ENCODE peak calls at places on chromosome X, in seven cellular contexts. One of them, this sample, is unnamed.
A peak's percentile ranks its signal among the peaks of the same experiment; 100 is the strongest.

GRCh38 chrX:13647709-13648212 is 5.2 kb upstream of the TCEANC start:
- DNase-seq in DND-41: no peak
- DNase-seq in Karpas-422: no peak
- DNase-seq in HAP-1: peak; percentile 61
- DNase-seq in astrocyte: peak; percentile 74
- DNase-seq in left lung: no peak
- DNase-seq in tibial nerve: peak; percentile 17
- DNase-seq in this sample: no peak

GRCh38 chrX:68829594-68830485 is 1.0 kb downstream of the EFNB1 start:
- DNase-seq in DND-41: no peak
- DNase-seq in left lung: no peak
- DNase-seq in HAP-1: no peak
- DNase-seq in Karpas-422: no peak
- DNase-seq in astrocyte: peak; percentile 23
- DNase-seq in tibial nerve: no peak
- DNase-seq in this sample: no peak

GRCh38 chrX:137428777-137429564 is 137.0 kb upstream of the ZIC3 start:
- DNase-seq in tibial nerve: no peak
- DNase-seq in DND-41: no peak
- DNase-seq in HAP-1: no peak
- DNase-seq in left lung: no peak
- DNase-seq in astrocyte: no peak
- DNase-seq in Karpas-422: no peak
- DNase-seq in this sample: no peak

GRCh38 chrX:65837875-65838549 is 170.6 kb downstream of the MSN start:
- DNase-seq in tibial nerve: no peak
- DNase-seq in HAP-1: no peak
- DNase-seq in left lung: no peak
- DNase-seq in DND-41: no peak
- DNase-seq in astrocyte: no peak
- DNase-seq in Karpas-422: no peak
- DNase-seq in this sample: no peak

GRCh38 chrX:15714529-15714928 is 23.5 kb upstream of the CA5B start:
- DNase-seq in DND-41: no peak
- DNase-seq in left lung: no peak
- DNase-seq in Karpas-422: no peak
- DNase-seq in astrocyte: no peak
- DNase-seq in HAP-1: no peak
- DNase-seq in tibial nerve: no peak
- DNase-seq in this sample: no peak

GRCh38 chrX:139881572-139881971 is 51.3 kb downstream of the ATP11C start:
- DNase-seq in HAP-1: no peak
- DNase-seq in Karpas-422: no peak
- DNase-seq in left lung: no peak
- DNase-seq in tibial nerve: no peak
- DNase-seq in astrocyte: peak; percentile 64
- DNase-seq in DND-41: no peak
- DNase-seq in this sample: no peak

GRCh38 chrX:13652256-13653021 is 502 bp upstream of the TCEANC start:
- DNase-seq in tibial nerve: no peak
- DNase-seq in HAP-1: no peak
- DNase-seq in astrocyte: peak; percentile 96
- DNase-seq in left lung: no peak
- DNase-seq in Karpas-422: no peak
- DNase-seq in DND-41: no peak
- DNase-seq in this sample: no peak

GRCh38 chrX:45229348-45229747 is 28.7 kb upstream of the DIPK2B start:
- DNase-seq in Karpas-422: no peak
- DNase-seq in DND-41: no peak
- DNase-seq in HAP-1: no peak
- DNase-seq in astrocyte: no peak
- DNase-seq in tibial nerve: no peak
- DNase-seq in left lung: no peak
- DNase-seq in this sample: no peak

GRCh38 chrX:133265331-133265730 is 47.2 kb upstream of the TFDP3 start:
- DNase-seq in DND-41: no peak
- DNase-seq in left lung: no peak
- DNase-seq in Karpas-422: no peak
- DNase-seq in astrocyte: peak; percentile 34
- DNase-seq in tibial nerve: no peak
- DNase-seq in HAP-1: peak; percentile 67
- DNase-seq in this sample: no peak

GRCh38 chrX:45479196-45479834 is 278.6 kb upstream of the DIPK2B start:
- DNase-seq in HAP-1: no peak
- DNase-seq in DND-41: no peak
- DNase-seq in left lung: no peak
- DNase-seq in Karpas-422: no peak
- DNase-seq in tibial nerve: no peak
- DNase-seq in astrocyte: peak; percentile 94
- DNase-seq in this sample: no peak

GRCh38 chrX:1466971-1467561 is 14.4 kb upstream of the ASMTL start:
- DNase-seq in Karpas-422: no peak
- DNase-seq in left lung: no peak
- DNase-seq in DND-41: peak; percentile 44
- DNase-seq in HAP-1: no peak
- DNase-seq in tibial nerve: no peak
- DNase-seq in astrocyte: no peak
- DNase-seq in this sample: no peak

GRCh38 chrX:46876901-46877300 is 35.3 kb upstream of the JADE3 start:
- DNase-seq in left lung: no peak
- DNase-seq in DND-41: no peak
- DNase-seq in HAP-1: no peak
- DNase-seq in tibial nerve: no peak
- DNase-seq in astrocyte: peak; percentile 13
- DNase-seq in Karpas-422: no peak
- DNase-seq in this sample: no peak

GRCh38 chrX:125131146-125131545 is 188.5 kb upstream of the TEX13C start:
- DNase-seq in HAP-1: no peak
- DNase-seq in Karpas-422: peak; percentile 44
- DNase-seq in astrocyte: no peak
- DNase-seq in tibial nerve: no peak
- DNase-seq in left lung: no peak
- DNase-seq in DND-41: no peak
- DNase-seq in this sample: no peak

GRCh38 chrX:21493226-21493850 is 119.1 kb downstream of the CNKSR2 start:
- DNase-seq in Karpas-422: no peak
- DNase-seq in left lung: no peak
- DNase-seq in astrocyte: peak; percentile 57
- DNase-seq in DND-41: no peak
- DNase-seq in tibial nerve: no peak
- DNase-seq in HAP-1: no peak
- DNase-seq in this sample: no peak

GRCh38 chrX:97498093-97498492 is 614.4 kb downstream of the RPA4 start:
- DNase-seq in HAP-1: no peak
- DNase-seq in tibial nerve: no peak
- DNase-seq in left lung: no peak
- DNase-seq in DND-41: no peak
- DNase-seq in Karpas-422: peak; percentile 46
- DNase-seq in astrocyte: no peak
- DNase-seq in this sample: no peak

GRCh38 chrX:53717205-53717604 is 30.7 kb upstream of the HUWE1 start:
- DNase-seq in HAP-1: no peak
- DNase-seq in left lung: no peak
- DNase-seq in tibial nerve: no peak
- DNase-seq in DND-41: no peak
- DNase-seq in Karpas-422: no peak
- DNase-seq in astrocyte: no peak
- DNase-seq in this sample: no peak

GRCh38 chrX:53715336-53715924 is 28.9 kb upstream of the HUWE1 start:
- DNase-seq in left lung: no peak
- DNase-seq in tibial nerve: no peak
- DNase-seq in Karpas-422: no peak
- DNase-seq in astrocyte: no peak
- DNase-seq in HAP-1: no peak
- DNase-seq in DND-41: no peak
- DNase-seq in this sample: no peak

GRCh38 chrX:53716328-53717088 is 30.0 kb upstream of the HUWE1 start:
- DNase-seq in HAP-1: no peak
- DNase-seq in astrocyte: peak; percentile 55
- DNase-seq in Karpas-422: no peak
- DNase-seq in tibial nerve: no peak
- DNase-seq in DND-41: peak; percentile 78
- DNase-seq in left lung: no peak
- DNase-seq in this sample: no peak

GRCh38 chrX:53713987-53714579 is 27.6 kb upstream of the HUWE1 start:
- DNase-seq in left lung: no peak
- DNase-seq in HAP-1: no peak
- DNase-seq in astrocyte: no peak
- DNase-seq in tibial nerve: no peak
- DNase-seq in Karpas-422: no peak
- DNase-seq in DND-41: no peak
- DNase-seq in this sample: no peak

DNA sequence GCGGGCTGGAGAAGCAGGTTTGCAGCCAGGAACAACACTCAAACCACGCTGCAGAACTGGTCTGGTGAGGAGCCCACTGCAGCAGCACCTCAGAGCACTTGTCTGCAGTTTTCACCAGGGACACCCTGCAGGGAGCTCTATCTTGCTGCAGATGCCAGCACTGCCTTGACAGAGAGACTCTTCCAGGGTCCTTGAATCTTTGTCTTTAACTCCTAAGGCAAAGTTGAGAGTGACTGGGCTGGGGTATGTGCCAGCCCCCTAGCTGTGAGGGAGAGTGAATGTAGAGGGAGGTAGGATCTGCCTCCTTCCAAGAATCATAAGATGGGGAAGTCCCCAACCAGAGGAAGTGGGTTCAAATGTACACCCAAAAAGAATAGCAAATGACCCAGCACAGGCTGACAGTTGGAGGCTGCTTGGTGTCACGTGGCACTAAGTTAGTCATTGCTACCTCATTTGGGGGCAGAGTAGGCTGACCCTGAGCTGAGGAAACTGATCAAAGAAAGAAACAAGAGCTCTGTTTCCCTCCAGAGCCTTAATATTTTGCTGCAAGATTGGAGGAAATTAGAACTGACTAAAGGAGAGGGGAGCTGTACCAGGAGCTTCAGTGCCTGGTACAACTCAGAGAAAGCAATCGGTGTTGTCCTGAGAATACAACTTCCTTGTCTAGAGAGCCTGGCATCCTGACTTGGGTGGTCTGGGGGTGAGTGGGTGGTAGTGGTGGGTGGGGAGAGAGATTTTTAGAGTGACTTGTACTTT is 28.2 kb upstream of the HUWE1 start:
- DNase-seq in tibial nerve: no peak
- DNase-seq in astrocyte: peak; percentile 54
- DNase-seq in Karpas-422: no peak
- DNase-seq in HAP-1: no peak
- DNase-seq in DND-41: peak; percentile 83
- DNase-seq in left lung: no peak
- DNase-seq in this sample: peak; percentile 52
- H3K4me1 ChIP-seq in tibial nerve: no peaks in the 10 kb centered on the region
- H3K4me1 ChIP-seq in astrocyte: peaks cover 14% of the 10 kb centered on the region
- H3K4me1 ChIP-seq in Karpas-422: peaks cover 15% of the 10 kb centered on the region
- H3K4me1 ChIP-seq in HAP-1: peaks cover 4% of the 10 kb centered on the region
- H3K4me1 ChIP-seq in DND-41: peaks cover 57% of the 10 kb centered on the region
- H3K4me1 ChIP-seq in left lung: no peaks in the 10 kb centered on the region
- H3K4me1 ChIP-seq in this sample: no peaks in the 10 kb centered on the region

DNA sequence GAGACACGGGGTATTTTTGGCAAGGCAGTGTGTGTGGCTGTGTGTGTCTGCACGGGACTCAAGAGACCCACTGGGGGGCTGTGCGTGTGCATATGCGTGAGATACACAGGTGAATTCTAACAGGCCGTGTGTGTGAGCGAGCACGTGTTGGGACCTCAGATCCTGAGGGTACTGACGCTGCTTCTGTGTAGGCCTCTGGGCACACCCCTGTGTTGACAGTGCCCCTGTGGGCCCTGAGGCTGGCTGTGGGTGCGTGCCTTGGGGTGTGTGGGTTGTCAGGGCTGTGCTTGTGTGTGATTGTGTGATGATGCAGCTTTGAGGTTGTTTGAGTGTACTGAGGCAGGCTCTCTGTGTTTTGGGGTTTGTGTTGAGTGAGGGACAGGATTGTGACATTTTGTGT is 13.9 kb downstream of the FOXP3 start:
- DNase-seq in astrocyte: no peak
- DNase-seq in tibial nerve: no peak
- DNase-seq in Karpas-422: no peak
- DNase-seq in left lung: no peak
- DNase-seq in DND-41: no peak
- DNase-seq in HAP-1: no peak
- DNase-seq in this sample: no peak
- H3K4me1 ChIP-seq in astrocyte: no peaks in the 10 kb centered on the region
- H3K4me1 ChIP-seq in tibial nerve: no peaks in the 10 kb centered on the region
- H3K4me1 ChIP-seq in Karpas-422: no peaks in the 10 kb centered on the region
- H3K4me1 ChIP-seq in left lung: no peaks in the 10 kb centered on the region
- H3K4me1 ChIP-seq in DND-41: no peaks in the 10 kb centered on the region
- H3K4me1 ChIP-seq in HAP-1: no peaks in the 10 kb centered on the region
- H3K4me1 ChIP-seq in this sample: no peaks in the 10 kb centered on the region

DNA sequence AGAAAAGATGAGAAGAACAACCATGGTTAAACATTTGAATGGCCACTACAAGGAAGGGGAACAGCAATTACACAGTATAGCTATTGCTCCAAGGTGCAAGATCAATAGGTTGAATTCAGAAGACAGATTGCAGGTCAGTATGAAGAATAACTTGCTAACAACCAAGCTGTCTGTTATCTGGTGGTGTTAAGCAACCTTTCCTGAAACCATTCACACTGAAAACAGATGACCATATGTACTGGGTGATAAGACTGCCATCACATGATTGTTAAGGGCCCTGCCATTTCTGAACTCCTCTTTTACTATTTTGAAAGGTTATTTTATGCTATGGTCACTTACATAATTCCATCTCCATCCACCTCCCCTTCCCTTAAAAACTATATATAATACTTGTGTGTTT is 6.8 kb downstream of the GABRA3 start:
- DNase-seq in left lung: no peak
- DNase-seq in HAP-1: no peak
- DNase-seq in Karpas-422: no peak
- DNase-seq in astrocyte: no peak
- DNase-seq in DND-41: no peak
- DNase-seq in tibial nerve: no peak
- DNase-seq in this sample: no peak
- H3K4me1 ChIP-seq in left lung: no peaks in the 10 kb centered on the region
- H3K4me1 ChIP-seq in HAP-1: no peaks in the 10 kb centered on the region
- H3K4me1 ChIP-seq in Karpas-422: no peaks in the 10 kb centered on the region
- H3K4me1 ChIP-seq in astrocyte: no peaks in the 10 kb centered on the region
- H3K4me1 ChIP-seq in DND-41: no peaks in the 10 kb centered on the region
- H3K4me1 ChIP-seq in tibial nerve: no peaks in the 10 kb centered on the region
- H3K4me1 ChIP-seq in this sample: no peaks in the 10 kb centered on the region

GRCh38 chrX:154332561-154332960 is 37.0 kb downstream of the TKTL1 start:
- DNase-seq in left lung: no peak
- DNase-seq in DND-41: no peak
- DNase-seq in Karpas-422: no peak
- DNase-seq in astrocyte: no peak
- DNase-seq in HAP-1: no peak
- DNase-seq in tibial nerve: no peak
- DNase-seq in this sample: no peak

GRCh38 chrX:154325541-154325940 is 29.9 kb downstream of the TKTL1 start:
- DNase-seq in astrocyte: peak; percentile 30
- DNase-seq in DND-41: no peak
- DNase-seq in Karpas-422: no peak
- DNase-seq in HAP-1: peak; percentile 61
- DNase-seq in left lung: no peak
- DNase-seq in tibial nerve: no peak
- DNase-seq in this sample: no peak

GRCh38 chrX:154328646-154329045 is 33.1 kb downstream of the TKTL1 start:
- DNase-seq in Karpas-422: no peak
- DNase-seq in left lung: no peak
- DNase-seq in HAP-1: no peak
- DNase-seq in tibial nerve: no peak
- DNase-seq in DND-41: no peak
- DNase-seq in astrocyte: no peak
- DNase-seq in this sample: no peak

GRCh38 chrX:154327026-154327820 is 31.6 kb downstream of the TKTL1 start:
- DNase-seq in Karpas-422: no peak
- DNase-seq in tibial nerve: no peak
- DNase-seq in DND-41: peak; percentile 72
- DNase-seq in astrocyte: peak; percentile 27
- DNase-seq in HAP-1: no peak
- DNase-seq in left lung: no peak
- DNase-seq in this sample: no peak

GRCh38 chrX:154329284-154329683 is 33.7 kb downstream of the TKTL1 start:
- DNase-seq in tibial nerve: no peak
- DNase-seq in astrocyte: no peak
- DNase-seq in left lung: no peak
- DNase-seq in HAP-1: no peak
- DNase-seq in Karpas-422: no peak
- DNase-seq in DND-41: no peak
- DNase-seq in this sample: no peak
- H3K4me1 ChIP-seq in tibial nerve: no peaks in the 10 kb centered on the region
- H3K4me1 ChIP-seq in astrocyte: peaks cover 7% of the 10 kb centered on the region
- H3K4me1 ChIP-seq in left lung: peaks cover 4% of the 10 kb centered on the region
- H3K4me1 ChIP-seq in HAP-1: peaks cover 38% of the 10 kb centered on the region
- H3K4me1 ChIP-seq in Karpas-422: peaks cover 10% of the 10 kb centered on the region
- H3K4me1 ChIP-seq in DND-41: peaks cover 12% of the 10 kb centered on the region
- H3K4me1 ChIP-seq in this sample: no peaks in the 10 kb centered on the region

This sample was measured in breast epithelium.